ENCODE peak calls at places on chromosomes 7 and 10, in eight cellular contexts. V, J, I, B, T, U, S and Z are unnamed samples. For H3K36me3, the result is how much of the 10 kb centered on the place peaks cover.

GRCh38 chr7:21261627-21262564 is 166.0 kb upstream of the SP4 start:
- DNase-seq in V (peak), J (peak), I (peak), B (no peak), T (no peak), U (peak), S (no peak), Z (no peak)

GRCh38 chr7:131774419-131775220 is 218.2 kb upstream of the PODXL start:
- DNase-seq in V (no peak), J (no peak), I (no peak), B (no peak), T (no peak), U (no peak), S (no peak), Z (no peak)

GRCh38 chr7:31110331-31111108 is 58.4 kb downstream of the ADCYAP1R1 start:
- DNase-seq in V (no peak), J (no peak), I (no peak), B (no peak), T (peak), U (no peak), S (no peak), Z (peak)

GRCh38 chr10:72321248-72322029 is 33.3 kb downstream of the DNAJB12 start:
- DNase-seq in V (no peak), J (no peak), I (no peak), B (no peak), T (no peak), U (no peak), S (peak), Z (no peak)

GRCh38 chr10:120586471-120586872 is 129.4 kb downstream of the PLPP4 start:
- DNase-seq in V (no peak), J (no peak), I (no peak), B (no peak), T (no peak), U (no peak), S (no peak), Z (no peak)

GRCh38 chr10:5458949-5459747 is 40.2 kb downstream of the CALML5 start:
- DNase-seq in V (no peak), J (no peak), I (no peak), B (no peak), T (no peak), U (no peak), S (no peak), Z (no peak)

GRCh38 chr7:107742678-107743566 is 1.0 kb upstream of the CBLL1 start:
- DNase-seq in V (no peak), J (peak), I (peak), B (peak), T (peak), U (peak), S (peak), Z (no peak)

GRCh38 chr10:126397640-126398382 is 9.5 kb upstream of the ADAM12 start:
- DNase-seq in V (no peak), J (no peak), I (no peak), B (no peak), T (no peak), U (no peak), S (no peak), Z (peak)

GRCh38 chr10:90179696-90180407 is 478.5 kb downstream of the KIF20B start:
- DNase-seq in V (no peak), J (no peak), I (no peak), B (no peak), T (no peak), U (no peak), S (no peak), Z (no peak)

GRCh38 chr10:26780793-26781601 is 79.8 kb downstream of the ABI1 start:
- DNase-seq in V (no peak), J (no peak), I (no peak), B (no peak), T (no peak), U (peak), S (no peak), Z (no peak)
- TF ChIP-seq EP300 in V (no peak), J (no peak), I (no peak), B (no peak), T (no peak), U (no peak), S (no peak), Z (no peak)

DNA sequence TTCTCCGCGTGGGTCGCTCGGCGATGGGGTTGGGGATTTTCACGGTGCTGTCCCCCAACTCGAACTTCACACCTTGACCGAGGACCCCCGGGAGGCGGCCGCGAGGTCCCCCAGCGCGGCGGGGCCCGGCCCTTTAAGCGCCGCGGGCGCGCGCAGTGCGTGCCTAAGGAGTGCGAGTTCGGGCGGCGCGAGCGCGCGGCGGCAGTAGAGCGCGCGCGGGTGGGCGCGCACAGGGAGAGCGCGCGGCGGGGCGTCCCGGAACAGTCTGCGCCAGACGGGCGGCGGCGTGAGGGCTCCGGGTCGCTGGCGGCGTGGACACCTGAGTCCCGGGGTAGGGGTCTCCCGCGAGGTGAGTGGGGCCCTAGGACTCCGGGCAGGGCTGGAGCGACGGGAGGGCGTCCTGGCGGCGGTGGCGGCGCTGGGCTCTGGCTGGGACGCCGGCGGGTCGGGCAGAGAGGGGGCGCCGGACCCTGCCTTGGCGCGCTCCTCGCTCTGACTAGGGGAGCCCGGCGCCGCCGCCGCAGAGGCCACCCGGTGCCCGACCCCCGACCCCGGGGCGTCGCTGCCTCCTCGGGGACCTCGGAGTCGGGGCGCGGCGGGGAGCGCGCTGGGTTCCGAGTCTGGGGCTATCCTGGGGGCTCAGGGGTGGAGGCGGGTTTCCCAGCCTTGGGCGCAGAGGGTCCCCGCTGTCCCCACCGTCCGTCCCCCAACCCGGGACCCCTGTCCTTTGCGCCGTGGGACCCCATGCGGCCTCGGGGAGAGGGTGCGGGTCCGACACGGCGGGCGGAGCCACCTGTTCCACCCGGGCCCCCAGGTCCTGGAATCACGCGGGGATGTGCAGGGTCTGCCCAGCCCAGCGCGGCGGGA is at the start of gene PROSER2:
- DNase-seq in V (no peak), J (peak), I (peak), B (no peak), T (no peak), U (no peak), S (peak), Z (no peak)
- TF ChIP-seq POLR2A in V (peak), J (peak), I (no peak), B (no peak), T (no peak), U (peak), S (peak), Z (no peak)

GRCh38 chr10:71125749-71126107 is 86.6 kb upstream of the UNC5B start:
- DNase-seq in V (no peak), J (no peak), I (no peak), B (no peak), T (no peak), U (no peak), S (no peak), Z (peak)
- H3K36me3 ChIP-seq in V (under half), J (under half), I (under half), B (under half), T (under half), U (under half), S (under half), Z (under half)

GRCh38 chr7:79529214-79529895 is 75.9 kb upstream of the MAGI2 start:
- DNase-seq in V (no peak), J (no peak), I (no peak), B (no peak), T (no peak), U (no peak), S (no peak), Z (no peak)

GRCh38 chr7:79531905-79532304 is 78.4 kb upstream of the MAGI2 start:
- DNase-seq in V (no peak), J (no peak), I (no peak), B (no peak), T (no peak), U (no peak), S (no peak), Z (no peak)

GRCh38 chr7:79528421-79528820 is 75.0 kb upstream of the MAGI2 start:
- DNase-seq in V (no peak), J (no peak), I (no peak), B (no peak), T (no peak), U (no peak), S (no peak), Z (no peak)

GRCh38 chr7:79529896-79530235 is 76.4 kb upstream of the MAGI2 start:
- DNase-seq in V (no peak), J (no peak), I (no peak), B (no peak), T (no peak), U (no peak), S (no peak), Z (no peak)

DNA sequence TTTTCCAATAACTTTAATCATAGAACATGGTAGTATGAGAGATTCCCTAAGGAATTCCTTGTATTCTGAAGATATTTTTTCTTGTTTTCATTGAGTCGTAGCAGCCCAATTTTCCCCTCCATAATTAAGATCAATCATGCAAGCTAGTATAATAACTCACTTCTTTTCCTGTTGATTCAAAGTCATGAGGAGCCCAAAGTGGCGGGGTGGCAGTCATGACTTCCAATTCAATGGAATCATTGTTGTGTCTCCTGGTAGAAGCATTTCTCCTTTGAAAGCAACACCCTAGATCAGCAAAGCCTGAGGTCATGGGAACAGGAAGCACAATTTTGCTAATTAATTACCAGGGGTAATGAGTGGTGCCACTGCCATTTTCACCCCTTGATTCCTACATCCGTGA is 77.6 kb upstream of the MAGI2 start:
- DNase-seq in V (no peak), J (no peak), I (no peak), B (no peak), T (no peak), U (no peak), S (no peak), Z (no peak)
- TF ChIP-seq EP300 in V (no peak), J (no peak), I (no peak), B (no peak), T (no peak), U (no peak), S (no peak), Z (no peak)

GRCh38 chr10:88989423-88989822 is 1.2 kb upstream of the FAS start:
- DNase-seq in V (no peak), J (no peak), I (no peak), B (no peak), T (no peak), U (no peak), S (no peak), Z (no peak)

GRCh38 chr10:88991900-88992237 is 1.3 kb downstream of the FAS start:
- DNase-seq in V (no peak), J (no peak), I (no peak), B (no peak), T (no peak), U (no peak), S (no peak), Z (no peak)

GRCh38 chr10:88990528-88991160 is at the start of gene FAS:
- DNase-seq in V (peak), J (peak), I (peak), B (peak), T (peak), U (peak), S (peak), Z (peak)

GRCh38 chr10:88991161-88991899 is 732 bp downstream of the FAS start:
- DNase-seq in V (peak), J (peak), I (peak), B (peak), T (peak), U (no peak), S (peak), Z (no peak)

GRCh38 chr10:88989824-88990527 is 622 bp upstream of the FAS start:
- DNase-seq in V (no peak), J (no peak), I (peak), B (peak), T (no peak), U (no peak), S (no peak), Z (no peak)
- TF ChIP-seq POLR2A in V (no peak), J (no peak), I (no peak), B (no peak), T (peak), U (no peak), S (peak), Z (no peak)

GRCh38 chr7:91140982-91141381 is 123.3 kb upstream of the FZD1 start:
- DNase-seq in V (no peak), J (no peak), I (no peak), B (no peak), T (no peak), U (no peak), S (no peak), Z (no peak)
- H3K36me3 ChIP-seq in V (under half), J (under half), I (under half), B (under half), T (under half), U (under half), S (under half), Z (under half)

DNA sequence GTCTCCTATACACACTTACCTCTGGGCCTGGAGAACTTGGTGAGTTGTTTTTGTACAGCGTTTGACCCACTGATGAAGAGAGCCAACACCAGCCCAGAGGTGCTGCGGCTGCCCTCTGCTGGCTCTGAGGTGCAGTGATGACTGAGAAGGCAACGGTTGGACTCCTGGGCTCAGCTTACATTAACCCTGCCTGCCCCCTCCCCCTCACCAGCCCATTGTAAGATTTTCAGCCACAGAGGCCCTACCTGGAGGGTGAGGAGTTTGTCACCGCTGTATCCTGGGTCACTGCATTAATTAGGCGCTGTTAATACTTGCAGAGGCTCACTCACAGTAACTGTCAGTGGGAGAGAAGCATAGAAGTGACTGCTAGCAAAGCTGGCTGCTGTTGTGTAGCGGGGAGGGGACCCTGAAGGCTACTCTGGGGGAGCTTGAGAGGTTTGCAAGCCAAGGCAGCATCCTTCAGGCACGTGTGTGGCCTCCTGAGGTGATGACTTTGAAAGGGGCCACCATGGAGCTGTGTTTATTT is 18.9 kb upstream of the ANKRD2 start:
- DNase-seq in V (peak), J (peak), I (peak), B (peak), T (no peak), U (peak), S (peak), Z (no peak)
- TF ChIP-seq EP300 in V (no peak), J (no peak), I (no peak), B (no peak), T (no peak), U (no peak), S (no peak), Z (no peak)

DNA sequence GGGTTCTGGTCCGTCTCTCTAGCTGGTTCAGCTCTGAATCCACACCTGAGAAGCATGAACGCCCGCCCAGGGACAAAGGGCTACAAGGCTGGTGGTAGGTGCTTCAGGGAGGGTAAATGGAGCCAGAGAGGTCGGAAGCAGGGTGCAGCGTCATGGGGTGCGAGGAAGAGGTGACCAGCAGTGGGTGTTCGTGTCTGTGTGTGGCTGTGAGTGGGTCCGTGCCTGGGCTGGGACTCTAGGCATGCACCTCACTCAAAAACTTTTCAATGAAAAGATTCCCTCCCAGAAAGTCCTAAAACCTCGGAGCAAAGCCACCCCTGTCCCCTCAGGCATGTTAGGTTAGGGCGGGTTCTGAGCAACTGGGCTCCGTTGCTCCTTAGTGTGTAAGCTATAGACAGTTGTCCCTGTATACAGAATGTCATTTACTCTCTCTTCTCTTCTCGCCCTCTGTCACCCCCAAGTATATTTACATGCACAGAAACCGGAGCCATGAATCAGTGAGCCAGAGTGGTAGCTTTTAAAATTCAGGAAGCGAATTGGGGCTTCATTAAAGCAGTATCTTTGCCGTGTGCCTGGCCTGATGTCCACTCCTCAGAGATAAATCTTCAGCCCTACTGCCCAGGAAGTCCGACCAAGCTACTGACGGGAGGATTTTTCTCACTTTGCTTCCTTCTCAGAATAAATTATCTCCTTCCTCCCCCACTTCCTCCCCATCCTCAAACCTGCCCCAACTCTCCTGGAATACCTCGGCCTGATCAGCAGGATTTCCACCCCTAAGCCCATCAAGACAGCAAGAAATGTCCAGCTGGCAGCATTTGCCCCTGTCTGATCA is 12.2 kb upstream of the GATA3 start:
- DNase-seq in V (no peak), J (no peak), I (no peak), B (no peak), T (no peak), U (no peak), S (no peak), Z (no peak)
- TF ChIP-seq POLR2A in V (no peak), J (no peak), I (no peak), B (no peak), T (no peak), U (no peak), S (no peak), Z (no peak)

GRCh38 chr10:110300486-110300986 is 4.2 kb downstream of the SMNDC1 start:
- DNase-seq in V (no peak), J (no peak), I (no peak), B (no peak), T (no peak), U (no peak), S (no peak), Z (no peak)
- H3K36me3 ChIP-seq in V (half or more), J (under half), I (under half), B (under half), T (half or more), U (under half), S (under half), Z (under half)

DNA sequence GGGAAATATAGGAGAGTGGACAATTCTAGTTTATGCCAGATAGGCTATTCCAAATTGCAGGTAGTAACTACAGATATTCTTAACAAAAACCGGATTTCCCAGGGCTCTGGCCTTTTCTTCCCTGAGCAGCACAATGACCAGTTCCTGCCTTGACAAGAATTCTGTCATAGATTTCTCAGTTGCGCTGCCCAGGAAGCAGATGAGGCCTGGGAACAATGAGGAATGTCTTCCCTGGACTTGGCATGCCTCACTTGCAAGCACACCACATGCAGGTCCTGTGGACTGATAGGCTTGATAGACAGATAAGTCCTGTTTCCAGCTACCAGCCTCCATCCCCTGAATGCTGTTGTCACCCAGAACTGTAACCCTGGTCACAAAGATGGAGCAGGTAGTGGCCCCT is 174.5 kb upstream of the PRSS58 start:
- DNase-seq in V (no peak), J (no peak), I (no peak), B (no peak), T (no peak), U (no peak), S (no peak), Z (no peak)
- TF ChIP-seq EP300 in V (no peak), J (no peak), I (no peak), B (no peak), T (no peak), U (no peak), S (no peak), Z (no peak)